ENCODE peak calls at places on chromosome X, in ten cellular contexts. O is Karpas-422, A is HepG2, Z is mesendoderm, C is colonic mucosa, B is GM23248, S is IMR-90, W is endodermal cell, Y is H9, R is trophoblast cell. V is an unnamed sample.

GRCh38 chrX:11395859-11396258 is 102.6 kb downstream of the AMELX start:
- DNase-seq in O (no peak), A (no peak), Z (no peak), C (no peak), B (no peak), S (peak), W (no peak), Y (no peak), R (no peak), V (no peak)

GRCh38 chrX:83278988-83279387 is 229.1 kb upstream of the POU3F4 start:
- DNase-seq in O (no peak), A (no peak), Z (no peak), C (no peak), B (no peak), S (no peak), W (no peak), Y (no peak), R (no peak), V (no peak)

GRCh38 chrX:129982300-129983246 is at the start of gene BCORL1:
- DNase-seq in O (peak), A (peak), Z (peak), C (peak), B (peak), S (peak), W (peak), Y (peak), R (peak), V (peak)

GRCh38 chrX:53374923-53375322 is 47.5 kb downstream of the SMC1A start:
- DNase-seq in O (no peak), A (no peak), Z (no peak), C (no peak), B (no peak), S (no peak), W (no peak), Y (no peak), R (no peak), V (no peak)

GRCh38 chrX:154437971-154438893 is 1.3 kb downstream of the GDI1 start:
- DNase-seq in O (no peak), A (no peak), Z (no peak), C (no peak), B (peak), S (no peak), W (no peak), Y (no peak), R (no peak), V (no peak)

GRCh38 chrX:10062352-10062751 is 94.4 kb upstream of the CLCN4 start:
- DNase-seq in O (no peak), A (no peak), Z (no peak), C (no peak), B (no peak), S (no peak), W (no peak), Y (no peak), R (peak), V (no peak)

GRCh38 chrX:67635424-67635823 is 91.6 kb downstream of the AR start:
- DNase-seq in O (no peak), A (no peak), Z (no peak), C (no peak), B (no peak), S (no peak), W (no peak), Y (no peak), R (no peak), V (no peak)

GRCh38 chrX:105228602-105229001 is 8.1 kb upstream of the TEX13A start:
- DNase-seq in O (no peak), A (no peak), Z (no peak), C (no peak), B (no peak), S (no peak), W (no peak), Y (no peak), R (no peak), V (no peak)

GRCh38 chrX:20056704-20057103 is 60.0 kb downstream of the MAP7D2 start:
- DNase-seq in O (peak), A (no peak), Z (peak), C (no peak), B (no peak), S (peak), W (no peak), Y (no peak), R (no peak), V (no peak)

GRCh38 chrX:35890699-35891098 is 28.8 kb upstream of the CFAP47 start:
- DNase-seq in O (peak), A (peak), Z (peak), C (peak), B (peak), S (peak), W (peak), Y (peak), R (peak), V (no peak)

GRCh38 chrX:153888344-153888743 is 2.4 kb upstream of the L1CAM start:
- DNase-seq in O (no peak), A (no peak), Z (no peak), C (no peak), B (no peak), S (no peak), W (peak), Y (no peak), R (no peak), V (no peak)

GRCh38 chrX:150028692-150029091 is 90.4 kb upstream of the EOLA2 start:
- DNase-seq in O (no peak), A (no peak), Z (no peak), C (no peak), B (no peak), S (no peak), W (no peak), Y (no peak), R (no peak), V (no peak)

GRCh38 chrX:15815779-15816452 is 25.6 kb downstream of the ZRSR2 start:
- DNase-seq in O (peak), A (peak), Z (peak), C (no peak), B (peak), S (peak), W (peak), Y (peak), R (peak), V (no peak)

DNA sequence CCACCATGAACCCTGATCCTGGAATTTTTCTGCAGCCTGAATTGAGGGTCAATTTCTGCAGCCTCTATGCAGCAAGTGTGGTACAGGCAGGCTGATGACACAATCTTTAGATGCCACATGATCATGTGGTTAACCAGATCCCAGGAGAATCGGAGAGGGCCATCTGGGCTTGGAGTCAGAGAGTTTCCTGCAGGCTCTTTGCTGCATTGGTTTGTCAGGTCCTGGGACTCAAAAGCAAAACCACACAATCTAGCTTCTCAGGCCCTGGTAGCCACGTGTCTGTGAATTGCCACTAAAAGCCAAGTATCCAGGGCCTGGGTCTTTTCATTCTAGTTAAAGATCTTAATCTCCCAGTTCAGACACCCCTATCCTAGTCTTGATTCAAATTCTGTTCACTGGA is 464.5 kb downstream of the BCOR start:
- DNase-seq in O (no peak), A (no peak), Z (no peak), C (no peak), B (peak), S (no peak), W (no peak), Y (no peak), R (no peak), V (no peak)
- H3K9ac ChIP-seq in O (no peak), A (no peak), Z (no peak), C (no peak), B (no peak), S (no peak), W (no peak), Y (no peak), R (no peak), V (no peak)

DNA sequence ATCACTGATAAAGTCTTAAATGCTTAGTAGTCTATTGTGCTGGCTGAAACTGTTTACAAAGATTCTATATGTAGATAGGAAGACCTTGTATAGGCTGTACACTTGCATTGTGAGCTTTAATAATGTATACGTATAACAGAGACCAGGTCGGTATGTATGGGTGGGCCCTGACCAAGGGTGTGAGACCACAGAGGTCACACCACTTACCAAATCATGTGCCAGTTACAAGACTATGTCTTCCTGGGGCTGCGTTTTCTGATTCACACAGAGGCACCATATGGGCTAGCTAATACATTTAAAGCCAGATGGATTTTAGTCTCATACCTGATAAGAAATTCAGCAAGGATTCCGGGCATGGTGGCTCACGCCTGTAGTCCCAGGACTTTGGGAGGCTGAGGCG is 8.8 kb downstream of the DIAPH2 start:
- DNase-seq in O (no peak), A (no peak), Z (peak), C (no peak), B (no peak), S (no peak), W (no peak), Y (no peak), R (no peak), V (no peak)
- H3K9ac ChIP-seq in O (no peak), A (no peak), Z (no peak), C (no peak), B (no peak), S (no peak), W (no peak), Y (no peak), R (no peak), V (no peak)

GRCh38 chrX:56233682-56234081 is 1.5 kb downstream of the KLF8 start:
- DNase-seq in O (no peak), A (no peak), Z (peak), C (peak), B (peak), S (no peak), W (peak), Y (peak), R (peak), V (peak)
- H3K9ac ChIP-seq in O (no peak), A (no peak), Z (peak), C (peak), B (peak), S (no peak), W (peak), Y (no peak), R (no peak), V (peak)

GRCh38 chrX:40167240-40168182 is 69.8 kb upstream of the BCOR start:
- DNase-seq in O (no peak), A (no peak), Z (peak), C (peak), B (peak), S (no peak), W (peak), Y (peak), R (no peak), V (no peak)
- H3K9ac ChIP-seq in O (no peak), A (no peak), Z (peak), C (peak), B (peak), S (no peak), W (no peak), Y (peak), R (no peak), V (no peak)

DNA sequence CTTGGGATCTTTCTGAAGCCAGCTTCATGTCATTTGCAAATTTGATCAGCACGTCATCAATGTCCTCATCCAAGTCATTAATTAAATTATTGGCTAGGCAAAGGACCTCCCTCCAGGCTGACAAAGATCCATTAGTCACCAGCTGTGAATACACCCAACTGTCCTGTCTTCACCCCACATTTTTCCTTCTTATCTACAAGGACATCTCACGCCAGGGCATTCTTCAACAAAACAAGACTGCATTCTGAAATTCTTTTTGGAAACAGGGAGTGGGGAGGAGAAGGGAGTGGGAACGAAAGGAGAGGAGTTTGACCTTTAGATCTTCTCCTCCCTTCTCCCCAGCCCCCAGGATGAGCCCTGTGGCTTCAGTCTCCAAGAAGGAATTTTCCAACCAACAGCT is 32.7 kb downstream of the NLGN3 start:
- DNase-seq in O (no peak), A (peak), Z (no peak), C (no peak), B (peak), S (no peak), W (no peak), Y (no peak), R (no peak), V (no peak)
- H3K9ac ChIP-seq in O (no peak), A (no peak), Z (no peak), C (no peak), B (peak), S (no peak), W (no peak), Y (no peak), R (no peak), V (no peak)

GRCh38 chrX:40570346-40571093 is 10.2 kb upstream of the ATP6AP2 start:
- DNase-seq in O (no peak), A (no peak), Z (peak), C (no peak), B (no peak), S (no peak), W (peak), Y (no peak), R (no peak), V (no peak)
- H3K9ac ChIP-seq in O (peak), A (no peak), Z (no peak), C (no peak), B (no peak), S (no peak), W (no peak), Y (no peak), R (no peak), V (no peak)

V was measured in keratinocyte.